ENCODE peak calls at places on chromosomes 5 and 9, in five cellular contexts. One of them, this sample, is unnamed.

GRCh38 chr5:178348356-178349146 is 115.9 kb upstream of the PHYKPL start:
- DNase-seq in fibroblast of lung: no peak
- DNase-seq in testis: no peak
- DNase-seq in BJ: no peak
- DNase-seq in fibroblast of the aortic adventitia: no peak
- DNase-seq in this sample: no peak

GRCh38 chr5:66247176-66247960 is 103.3 kb downstream of the SREK1 start:
- DNase-seq in fibroblast of the aortic adventitia: peak; percentile 50
- DNase-seq in testis: no peak
- DNase-seq in fibroblast of lung: peak; percentile 71
- DNase-seq in BJ: peak; percentile 67
- DNase-seq in this sample: peak; percentile 22

GRCh38 chr9:115231116-115231515 is 113.2 kb upstream of the TNC start:
- DNase-seq in fibroblast of lung: no peak
- DNase-seq in testis: no peak
- DNase-seq in BJ: no peak
- DNase-seq in fibroblast of the aortic adventitia: no peak
- DNase-seq in this sample: no peak

GRCh38 chr5:179607449-179607931 is 16.0 kb downstream of the HNRNPH1 start:
- DNase-seq in BJ: no peak
- DNase-seq in fibroblast of lung: no peak
- DNase-seq in testis: peak; percentile 34
- DNase-seq in fibroblast of the aortic adventitia: peak; percentile 28
- DNase-seq in this sample: no peak

GRCh38 chr9:70043689-70044449 is at the start of gene MAMDC2:
- DNase-seq in BJ: no peak
- DNase-seq in fibroblast of the aortic adventitia: peak; percentile 23
- DNase-seq in testis: peak; percentile 60
- DNase-seq in fibroblast of lung: peak; percentile 33
- DNase-seq in this sample: no peak

GRCh38 chr5:111068208-111068607 is 3.3 kb upstream of the TSLP start:
- DNase-seq in fibroblast of lung: peak; percentile 70
- DNase-seq in fibroblast of the aortic adventitia: peak; percentile 40
- DNase-seq in BJ: no peak
- DNase-seq in testis: no peak
- DNase-seq in this sample: no peak

GRCh38 chr9:20646656-20647055 is 24.4 kb upstream of the MLLT3 start:
- DNase-seq in BJ: no peak
- DNase-seq in fibroblast of lung: no peak
- DNase-seq in fibroblast of the aortic adventitia: no peak
- DNase-seq in testis: no peak
- DNase-seq in this sample: no peak

GRCh38 chr5:170739446-170739845 is 44.1 kb upstream of the GABRP start:
- DNase-seq in testis: no peak
- DNase-seq in fibroblast of lung: no peak
- DNase-seq in BJ: no peak
- DNase-seq in fibroblast of the aortic adventitia: no peak
- DNase-seq in this sample: no peak

GRCh38 chr9:30075451-30076199 is 2308.8 kb upstream of the ACO1 start:
- DNase-seq in testis: no peak
- DNase-seq in fibroblast of lung: no peak
- DNase-seq in fibroblast of the aortic adventitia: no peak
- DNase-seq in BJ: no peak
- DNase-seq in this sample: no peak

GRCh38 chr5:122415030-122415429 is 103.0 kb downstream of the SNCAIP start:
- DNase-seq in fibroblast of lung: no peak
- DNase-seq in fibroblast of the aortic adventitia: no peak
- DNase-seq in BJ: no peak
- DNase-seq in testis: no peak
- DNase-seq in this sample: no peak

GRCh38 chr5:83740741-83741140 is 20.1 kb upstream of the HAPLN1 start:
- DNase-seq in testis: no peak
- DNase-seq in fibroblast of lung: no peak
- DNase-seq in BJ: no peak
- DNase-seq in fibroblast of the aortic adventitia: no peak
- DNase-seq in this sample: no peak

GRCh38 chr5:114782869-114783268 is 386.8 kb downstream of the TRIM36 start:
- DNase-seq in fibroblast of lung: no peak
- DNase-seq in fibroblast of the aortic adventitia: no peak
- DNase-seq in testis: no peak
- DNase-seq in BJ: no peak
- DNase-seq in this sample: no peak
- TF ChIP-seq CTCF in fibroblast of lung: no peak
- TF ChIP-seq CTCF in fibroblast of the aortic adventitia: no peak
- TF ChIP-seq CTCF in testis: no peak
- TF ChIP-seq CTCF in BJ: no peak
- TF ChIP-seq CTCF in this sample: no peak

GRCh38 chr5:30401479-30402058 is 791.9 kb upstream of the CDH6 start:
- DNase-seq in testis: peak; percentile 81
- DNase-seq in BJ: no peak
- DNase-seq in fibroblast of the aortic adventitia: peak; percentile 57
- DNase-seq in fibroblast of lung: peak; percentile 28
- DNase-seq in this sample: peak; percentile 3
- TF ChIP-seq CTCF in testis: no peak
- TF ChIP-seq CTCF in BJ: peak; percentile 11
- TF ChIP-seq CTCF in fibroblast of the aortic adventitia: peak; percentile 61
- TF ChIP-seq CTCF in fibroblast of lung: peak; percentile 30
- TF ChIP-seq CTCF in this sample: peak; percentile 57

GRCh38 chr5:91219803-91220371 is 163.2 kb downstream of the ARRDC3 start:
- DNase-seq in BJ: no peak
- DNase-seq in fibroblast of the aortic adventitia: no peak
- DNase-seq in fibroblast of lung: peak; percentile 44
- DNase-seq in testis: peak; percentile 53
- DNase-seq in this sample: no peak
- TF ChIP-seq CTCF in BJ: peak; percentile 39
- TF ChIP-seq CTCF in fibroblast of the aortic adventitia: peak; percentile 48
- TF ChIP-seq CTCF in fibroblast of lung: no peak
- TF ChIP-seq CTCF in testis: no peak
- TF ChIP-seq CTCF in this sample: peak; percentile 18

GRCh38 chr9:35522189-35522588 is 32.3 kb downstream of the RUSC2 start:
- DNase-seq in testis: no peak
- DNase-seq in fibroblast of the aortic adventitia: no peak
- DNase-seq in BJ: no peak
- DNase-seq in fibroblast of lung: no peak
- DNase-seq in this sample: no peak

GRCh38 chr9:35521708-35522107 is 31.8 kb downstream of the RUSC2 start:
- DNase-seq in BJ: peak; percentile 44
- DNase-seq in fibroblast of lung: peak; percentile 26
- DNase-seq in testis: no peak
- DNase-seq in fibroblast of the aortic adventitia: peak; percentile 77
- DNase-seq in this sample: no peak

GRCh38 chr9:35522725-35523124 is 32.8 kb downstream of the RUSC2 start:
- DNase-seq in fibroblast of lung: no peak
- DNase-seq in BJ: no peak
- DNase-seq in fibroblast of the aortic adventitia: no peak
- DNase-seq in testis: no peak
- DNase-seq in this sample: no peak

GRCh38 chr9:35529156-35529823 is 39.4 kb downstream of the RUSC2 start:
- DNase-seq in fibroblast of the aortic adventitia: no peak
- DNase-seq in testis: no peak
- DNase-seq in fibroblast of lung: no peak
- DNase-seq in BJ: no peak
- DNase-seq in this sample: no peak

GRCh38 chr9:35526087-35526801 is 36.3 kb downstream of the RUSC2 start:
- DNase-seq in BJ: no peak
- DNase-seq in testis: no peak
- DNase-seq in fibroblast of the aortic adventitia: peak; percentile 76
- DNase-seq in fibroblast of lung: peak; percentile 51
- DNase-seq in this sample: no peak
- TF ChIP-seq CTCF in BJ: no peak
- TF ChIP-seq CTCF in testis: no peak
- TF ChIP-seq CTCF in fibroblast of the aortic adventitia: no peak
- TF ChIP-seq CTCF in fibroblast of lung: no peak
- TF ChIP-seq CTCF in this sample: no peak

DNA sequence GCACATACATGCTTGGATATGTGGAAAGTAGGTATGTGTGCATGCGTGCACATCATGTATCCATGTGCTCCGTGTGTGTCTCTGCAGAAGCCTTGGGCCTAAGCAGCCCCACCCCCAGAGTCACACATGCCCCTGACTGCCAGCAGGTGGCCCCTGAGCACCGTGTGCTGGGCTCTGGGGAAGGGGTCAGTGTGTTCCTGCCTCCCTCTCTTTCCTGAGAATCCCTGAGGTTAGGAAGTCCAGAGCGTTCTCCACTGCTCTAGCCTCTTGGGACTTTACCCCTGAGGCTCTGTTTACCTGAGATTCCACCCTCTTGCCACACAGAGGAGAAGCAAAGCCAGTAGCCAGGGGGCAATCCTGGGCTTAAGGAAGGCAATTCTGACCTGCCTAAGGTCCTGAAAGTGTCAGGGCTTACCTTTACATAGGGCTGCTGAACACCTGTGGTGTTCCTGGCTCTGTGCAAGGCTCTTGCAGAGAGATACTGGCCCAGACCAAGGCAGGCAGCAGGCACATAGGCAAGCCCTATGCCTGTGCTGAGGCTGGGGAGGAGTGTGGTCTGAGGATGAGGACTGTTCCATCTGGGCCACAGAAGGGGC is 207.3 kb downstream of the TMEM38B start:
- DNase-seq in fibroblast of lung: peak; percentile 23
- DNase-seq in fibroblast of the aortic adventitia: no peak
- DNase-seq in BJ: no peak
- DNase-seq in testis: peak; percentile 67
- DNase-seq in this sample: no peak
- TF ChIP-seq CTCF in fibroblast of lung: no peak
- TF ChIP-seq CTCF in fibroblast of the aortic adventitia: no peak
- TF ChIP-seq CTCF in BJ: peak; percentile 61
- TF ChIP-seq CTCF in testis: peak; percentile 47
- TF ChIP-seq CTCF in this sample: no peak

DNA sequence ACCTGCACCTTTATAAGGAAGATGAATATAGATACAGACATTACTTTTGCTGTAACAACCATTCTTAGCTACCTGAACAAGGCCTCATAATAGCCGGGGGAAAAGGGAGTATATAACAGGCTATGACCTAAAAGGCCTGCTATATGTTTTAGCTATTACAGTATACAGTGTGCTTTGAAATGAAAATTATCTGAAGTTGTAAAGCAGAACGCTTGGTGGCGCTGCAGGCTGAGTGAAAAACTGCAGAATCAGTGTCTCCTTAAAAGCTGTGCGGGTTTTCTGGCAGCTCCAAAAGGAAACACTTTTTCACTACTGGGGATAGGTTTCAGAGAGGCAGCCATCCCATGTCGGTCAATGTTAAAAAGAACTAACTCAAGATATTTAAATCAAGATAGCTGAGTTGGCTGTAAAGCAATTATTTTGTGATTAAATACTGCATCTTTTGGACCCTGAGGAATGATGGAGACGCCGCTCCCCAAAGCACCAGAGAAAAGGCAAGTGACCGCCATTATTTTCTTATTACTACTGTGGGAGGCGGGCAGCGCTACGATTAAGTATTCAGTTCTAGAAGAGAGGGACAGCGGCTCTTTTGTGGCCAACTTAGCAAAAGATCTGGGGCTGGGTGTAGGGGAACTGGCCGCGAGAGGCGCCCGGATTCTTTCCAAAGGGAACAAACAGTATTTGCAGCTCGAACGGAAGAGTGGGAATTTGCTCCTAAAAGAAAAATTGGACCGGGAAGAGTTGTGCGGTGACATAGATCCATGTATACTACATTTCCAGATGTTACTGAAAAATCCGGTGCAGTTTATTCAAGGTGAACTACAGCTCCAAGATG is 5.9 kb downstream of the PCDHB6 start:
- DNase-seq in BJ: no peak
- DNase-seq in testis: no peak
- DNase-seq in fibroblast of the aortic adventitia: no peak
- DNase-seq in fibroblast of lung: no peak
- DNase-seq in this sample: no peak
- TF ChIP-seq CTCF in BJ: no peak
- TF ChIP-seq CTCF in testis: peak; percentile 17
- TF ChIP-seq CTCF in fibroblast of the aortic adventitia: no peak
- TF ChIP-seq CTCF in fibroblast of lung: no peak
- TF ChIP-seq CTCF in this sample: no peak

GRCh38 chr5:217860-218456 is at the start of the genes CCDC127 and SDHA:
- DNase-seq in testis: peak; percentile 96
- DNase-seq in BJ: peak; percentile 47
- DNase-seq in fibroblast of lung: peak; percentile 90
- DNase-seq in fibroblast of the aortic adventitia: peak; percentile 88
- DNase-seq in this sample: peak; percentile 81
- TF ChIP-seq CTCF in testis: peak; percentile 39
- TF ChIP-seq CTCF in BJ: peak; percentile 57
- TF ChIP-seq CTCF in fibroblast of lung: peak; percentile 48
- TF ChIP-seq CTCF in fibroblast of the aortic adventitia: peak; percentile 46
- TF ChIP-seq CTCF in this sample: peak; percentile 48

GRCh38 chr9:87113892-87114291 is 166.6 kb upstream of the GAS1 start:
- DNase-seq in fibroblast of the aortic adventitia: no peak
- DNase-seq in BJ: no peak
- DNase-seq in testis: no peak
- DNase-seq in fibroblast of lung: peak; percentile 20
- DNase-seq in this sample: no peak
- TF ChIP-seq CTCF in fibroblast of the aortic adventitia: no peak
- TF ChIP-seq CTCF in BJ: no peak
- TF ChIP-seq CTCF in testis: no peak
- TF ChIP-seq CTCF in fibroblast of lung: no peak
- TF ChIP-seq CTCF in this sample: no peak

DNA sequence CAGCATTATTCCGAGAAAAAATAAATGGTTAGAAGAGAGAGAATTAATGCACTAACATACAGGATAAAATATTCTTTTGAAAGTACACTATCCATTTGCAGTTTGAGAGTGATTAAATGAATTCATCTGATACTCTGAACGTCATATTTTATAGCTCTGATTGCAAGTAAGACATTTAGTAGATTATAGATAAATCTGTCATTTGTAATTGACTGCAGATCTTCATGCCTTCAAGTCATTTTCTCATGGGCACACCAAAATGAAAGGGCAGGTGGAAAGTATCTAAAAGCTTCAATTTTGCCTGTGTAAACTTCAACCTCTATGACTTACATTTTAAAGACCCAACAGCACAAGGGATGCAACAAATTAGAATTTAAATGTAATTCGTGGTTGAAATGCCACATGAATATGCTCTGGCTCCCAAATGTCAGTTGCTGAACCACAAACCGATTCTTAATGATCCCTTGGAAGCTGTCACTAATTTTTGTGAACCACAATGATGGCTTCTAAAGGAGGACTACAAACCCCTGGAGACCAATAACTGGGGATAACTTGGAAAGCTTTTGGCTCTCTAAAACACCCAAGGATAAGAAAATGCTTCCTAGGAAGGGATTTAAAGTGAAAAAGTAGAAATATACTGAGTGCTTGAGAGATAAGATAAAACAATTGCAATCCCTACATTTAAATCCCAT is 3.9 kb downstream of the TYRP1 start:
- DNase-seq in BJ: no peak
- DNase-seq in testis: no peak
- DNase-seq in fibroblast of the aortic adventitia: no peak
- DNase-seq in fibroblast of lung: no peak
- DNase-seq in this sample: no peak
- TF ChIP-seq CTCF in BJ: no peak
- TF ChIP-seq CTCF in testis: no peak
- TF ChIP-seq CTCF in fibroblast of the aortic adventitia: no peak
- TF ChIP-seq CTCF in fibroblast of lung: no peak
- TF ChIP-seq CTCF in this sample: no peak

GRCh38 chr5:68333649-68334549 is 118.3 kb downstream of the PIK3R1 start:
- DNase-seq in fibroblast of lung: peak; percentile 91
- DNase-seq in BJ: peak; percentile 41
- DNase-seq in fibroblast of the aortic adventitia: peak; percentile 88
- DNase-seq in testis: no peak
- DNase-seq in this sample: no peak
- TF ChIP-seq CTCF in fibroblast of lung: peak; percentile 39
- TF ChIP-seq CTCF in BJ: peak; percentile 41
- TF ChIP-seq CTCF in fibroblast of the aortic adventitia: peak; percentile 47
- TF ChIP-seq CTCF in testis: no peak
- TF ChIP-seq CTCF in this sample: peak; percentile 41

This sample was measured in AG09319.